ENCODE peak calls at places on chromosomes 5 and 9, in four cellular contexts. One of them, this sample, is unnamed.

GRCh38 chr5:38208782-38209378 is 49.5 kb upstream of the EGFLAM start:
- DNase-seq in K562: peak; percentile 43
- DNase-seq in WTC11: peak; percentile 31
- DNase-seq in A549: peak; percentile 61
- DNase-seq in this sample: peak; percentile 46

GRCh38 chr5:126373621-126374416 is 49.4 kb upstream of the GRAMD2B start:
- DNase-seq in K562: no peak
- DNase-seq in WTC11: no peak
- DNase-seq in A549: no peak
- DNase-seq in this sample: no peak

GRCh38 chr9:97753975-97754374 is 56.8 kb upstream of the XPA start:
- DNase-seq in WTC11: no peak
- DNase-seq in A549: no peak
- DNase-seq in K562: no peak
- DNase-seq in this sample: no peak

GRCh38 chr5:150674376-150674821 is 13.3 kb downstream of the MYOZ3 start:
- DNase-seq in WTC11: no peak
- DNase-seq in A549: no peak
- DNase-seq in K562: no peak
- DNase-seq in this sample: no peak

GRCh38 chr9:135196474-135196873 is 109.0 kb downstream of the OLFM1 start:
- DNase-seq in A549: no peak
- DNase-seq in K562: no peak
- DNase-seq in WTC11: no peak
- DNase-seq in this sample: no peak

GRCh38 chr5:107670028-107670926 is 460 bp downstream of the EFNA5 start:
- DNase-seq in A549: peak; percentile 34
- DNase-seq in WTC11: peak; percentile 57
- DNase-seq in K562: no peak
- DNase-seq in this sample: no peak

GRCh38 chr5:142109356-142110045 is 922 bp downstream of the NDFIP1 start:
- DNase-seq in K562: no peak
- DNase-seq in A549: peak; percentile 23
- DNase-seq in WTC11: no peak
- DNase-seq in this sample: no peak

GRCh38 chr9:121440265-121440664 is 59.4 kb downstream of the GGTA1 start:
- DNase-seq in WTC11: no peak
- DNase-seq in K562: peak; percentile 53
- DNase-seq in A549: peak; percentile 49
- DNase-seq in this sample: peak; percentile 39

GRCh38 chr9:127537792-127538191 is 74.3 kb upstream of the STXBP1 start:
- DNase-seq in K562: peak; percentile 40
- DNase-seq in WTC11: peak; percentile 48
- DNase-seq in A549: no peak
- DNase-seq in this sample: no peak

GRCh38 chr5:3740546-3741371 is 145.1 kb downstream of the IRX1 start:
- DNase-seq in A549: peak; percentile 7
- DNase-seq in WTC11: no peak
- DNase-seq in K562: no peak
- DNase-seq in this sample: no peak

GRCh38 chr5:133735346-133735745 is 123.0 kb upstream of the FSTL4 start:
- DNase-seq in WTC11: no peak
- DNase-seq in K562: no peak
- DNase-seq in A549: peak; percentile 36
- DNase-seq in this sample: peak; percentile 29

GRCh38 chr9:70578720-70579119 is 164.3 kb upstream of the KLF9 start:
- DNase-seq in K562: no peak
- DNase-seq in A549: no peak
- DNase-seq in WTC11: no peak
- DNase-seq in this sample: no peak

GRCh38 chr5:108728566-108729305 is 19.0 kb upstream of the FER start:
- DNase-seq in A549: no peak
- DNase-seq in K562: peak; percentile 63
- DNase-seq in WTC11: no peak
- DNase-seq in this sample: no peak

GRCh38 chr5:93117753-93118531 is 463.1 kb downstream of the NR2F1-AS1 start:
- DNase-seq in WTC11: no peak
- DNase-seq in K562: no peak
- DNase-seq in A549: no peak
- DNase-seq in this sample: no peak

DNA sequence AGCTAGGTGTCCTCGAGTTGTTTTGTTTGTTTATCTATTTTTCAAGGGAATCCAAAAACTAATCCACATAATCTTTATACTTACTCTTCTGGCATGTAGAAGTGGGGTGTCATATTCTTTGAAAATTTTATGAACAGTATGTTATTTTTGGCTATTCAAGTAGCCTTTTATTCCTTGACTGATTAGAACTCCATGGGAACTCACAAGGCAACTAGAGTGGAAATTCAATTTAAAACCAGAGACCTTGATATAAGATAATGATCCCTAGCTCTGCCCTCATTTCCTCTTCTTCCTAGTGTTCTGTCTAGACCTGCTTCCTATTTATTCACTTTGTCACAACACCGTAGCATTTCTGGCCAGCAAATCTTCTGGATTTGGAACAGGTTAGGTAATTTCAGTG is 1123.7 kb upstream of the C9orf72 start:
- DNase-seq in WTC11: no peak
- DNase-seq in A549: no peak
- DNase-seq in K562: no peak
- DNase-seq in this sample: no peak
- TF ChIP-seq NR3C1 in WTC11: no peak
- TF ChIP-seq NR3C1 in A549: no peak
- TF ChIP-seq NR3C1 in K562: no peak
- TF ChIP-seq NR3C1 in this sample: no peak

DNA sequence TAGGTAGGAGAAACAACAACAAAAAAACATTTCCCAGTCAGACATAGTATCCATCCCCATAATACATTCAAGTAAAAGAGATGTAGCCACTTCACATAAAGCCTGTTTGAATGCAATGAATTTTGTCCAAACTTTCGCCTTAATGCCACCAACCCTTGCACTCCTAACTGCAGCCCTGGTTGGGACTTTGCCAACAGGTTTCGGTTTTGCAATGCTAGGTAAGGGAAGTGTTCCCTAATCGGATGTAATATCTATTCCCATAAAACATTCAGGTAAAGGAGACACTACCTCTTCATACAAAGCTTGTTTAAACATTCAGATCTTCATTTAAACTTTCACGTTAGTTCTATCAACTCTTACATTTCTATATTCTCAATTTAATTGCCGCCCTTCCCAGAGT is 336.1 kb downstream of the DRD1 start:
- DNase-seq in WTC11: no peak
- DNase-seq in A549: no peak
- DNase-seq in K562: no peak
- DNase-seq in this sample: no peak
- TF ChIP-seq NR3C1 in WTC11: no peak
- TF ChIP-seq NR3C1 in A549: no peak
- TF ChIP-seq NR3C1 in K562: no peak
- TF ChIP-seq NR3C1 in this sample: no peak

GRCh38 chr9:34035656-34036055 is 13.0 kb downstream of the UBAP2 start:
- DNase-seq in WTC11: no peak
- DNase-seq in K562: no peak
- DNase-seq in A549: no peak
- DNase-seq in this sample: peak; percentile 60
- TF ChIP-seq NR3C1 in WTC11: no peak
- TF ChIP-seq NR3C1 in K562: no peak
- TF ChIP-seq NR3C1 in A549: no peak
- TF ChIP-seq NR3C1 in this sample: no peak

GRCh38 chr5:180643191-180643851 is 6.1 kb downstream of the FLT4 start:
- DNase-seq in WTC11: peak; percentile 10
- DNase-seq in K562: no peak
- DNase-seq in A549: no peak
- DNase-seq in this sample: no peak
- TF ChIP-seq NR3C1 in WTC11: no peak
- TF ChIP-seq NR3C1 in K562: no peak
- TF ChIP-seq NR3C1 in A549: no peak
- TF ChIP-seq NR3C1 in this sample: no peak

GRCh38 chr5:54702470-54702869 is 184.9 kb downstream of the SNX18 start:
- DNase-seq in K562: no peak
- DNase-seq in A549: no peak
- DNase-seq in WTC11: no peak
- DNase-seq in this sample: no peak

GRCh38 chr5:54704825-54705224 is 187.3 kb downstream of the SNX18 start:
- DNase-seq in K562: no peak
- DNase-seq in WTC11: no peak
- DNase-seq in A549: no peak
- DNase-seq in this sample: no peak

GRCh38 chr5:54703568-54704255 is 186.2 kb downstream of the SNX18 start:
- DNase-seq in A549: no peak
- DNase-seq in K562: no peak
- DNase-seq in WTC11: no peak
- DNase-seq in this sample: no peak

GRCh38 chr5:54704341-54704740 is 186.8 kb downstream of the SNX18 start:
- DNase-seq in A549: no peak
- DNase-seq in K562: no peak
- DNase-seq in WTC11: no peak
- DNase-seq in this sample: no peak

GRCh38 chr5:54703091-54703490 is 185.5 kb downstream of the SNX18 start:
- DNase-seq in A549: peak; percentile 23
- DNase-seq in WTC11: no peak
- DNase-seq in K562: no peak
- DNase-seq in this sample: no peak
- TF ChIP-seq NR3C1 in A549: no peak
- TF ChIP-seq NR3C1 in WTC11: no peak
- TF ChIP-seq NR3C1 in K562: no peak
- TF ChIP-seq NR3C1 in this sample: no peak

GRCh38 chr5:1555808-1556681 is 32.3 kb upstream of the LPCAT1 start:
- DNase-seq in K562: no peak
- DNase-seq in WTC11: no peak
- DNase-seq in A549: no peak
- DNase-seq in this sample: no peak
- TF ChIP-seq NR3C1 in K562: no peak
- TF ChIP-seq NR3C1 in WTC11: no peak
- TF ChIP-seq NR3C1 in A549: no peak
- TF ChIP-seq NR3C1 in this sample: no peak

DNA sequence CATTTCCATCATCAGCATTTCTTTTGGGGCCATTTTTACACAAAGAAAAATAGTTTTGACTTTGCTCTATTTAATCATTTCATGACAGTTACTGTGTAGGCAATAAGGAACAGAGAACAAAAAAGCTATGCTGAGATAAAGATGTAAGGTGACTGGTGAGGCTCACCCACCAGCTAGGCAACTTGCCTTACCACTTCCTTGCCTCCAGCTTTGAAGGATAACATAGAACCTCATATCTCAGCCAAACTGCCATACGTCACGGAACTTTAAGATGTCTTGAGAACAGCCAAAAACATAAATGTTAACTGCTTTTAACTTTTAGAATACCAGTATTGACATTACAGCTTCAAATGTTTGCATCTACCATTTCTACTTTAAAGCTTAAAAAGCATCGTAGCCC is 7.5 kb upstream of the GCNT4 start:
- DNase-seq in K562: no peak
- DNase-seq in A549: no peak
- DNase-seq in WTC11: no peak
- DNase-seq in this sample: no peak
- TF ChIP-seq NR3C1 in K562: no peak
- TF ChIP-seq NR3C1 in A549: no peak
- TF ChIP-seq NR3C1 in WTC11: no peak
- TF ChIP-seq NR3C1 in this sample: no peak